ENCODE peak calls at places on chromosomes 13 and 19, in six cellular contexts. One of them, this sample, is unnamed.

GRCh38 chr19:35519291-35519690 is 5.8 kb upstream of the DMKN start:
- DNase-seq in uterus: no peak
- DNase-seq in AG09319: no peak
- DNase-seq in BJ: no peak
- DNase-seq in cardiac fibroblast: peak; percentile 47
- DNase-seq in IMR-90: peak; percentile 27
- DNase-seq in this sample: no peak

GRCh38 chr19:4304509-4305252 is at the start of gene FSD1:
- DNase-seq in uterus: no peak
- DNase-seq in AG09319: no peak
- DNase-seq in cardiac fibroblast: peak; percentile 60
- DNase-seq in IMR-90: peak; percentile 40
- DNase-seq in BJ: no peak
- DNase-seq in this sample: no peak

GRCh38 chr19:44626067-44626624 is 12.8 kb downstream of the IGSF23 start:
- DNase-seq in AG09319: peak; percentile 86
- DNase-seq in IMR-90: peak; percentile 99
- DNase-seq in cardiac fibroblast: peak; percentile 90
- DNase-seq in BJ: peak; percentile 95
- DNase-seq in uterus: no peak
- DNase-seq in this sample: no peak

GRCh38 chr19:48961673-48962028 is 3.5 kb upstream of the FTL start:
- DNase-seq in AG09319: no peak
- DNase-seq in BJ: no peak
- DNase-seq in uterus: no peak
- DNase-seq in IMR-90: no peak
- DNase-seq in cardiac fibroblast: no peak
- DNase-seq in this sample: no peak

GRCh38 chr19:36099166-36099785 is 11.7 kb upstream of the OVOL3 start:
- DNase-seq in uterus: no peak
- DNase-seq in IMR-90: no peak
- DNase-seq in AG09319: no peak
- DNase-seq in BJ: no peak
- DNase-seq in cardiac fibroblast: no peak
- DNase-seq in this sample: no peak

GRCh38 chr13:97901716-97902115 is 51.8 kb upstream of the IPO5 start:
- DNase-seq in BJ: no peak
- DNase-seq in cardiac fibroblast: no peak
- DNase-seq in AG09319: no peak
- DNase-seq in uterus: no peak
- DNase-seq in IMR-90: no peak
- DNase-seq in this sample: no peak

GRCh38 chr19:1276620-1277007 is 1.3 kb downstream of the FAM174C start:
- DNase-seq in IMR-90: no peak
- DNase-seq in AG09319: no peak
- DNase-seq in cardiac fibroblast: no peak
- DNase-seq in BJ: no peak
- DNase-seq in uterus: no peak
- DNase-seq in this sample: no peak

GRCh38 chr19:40592170-40592569 is 9.0 kb upstream of the LTBP4 start:
- DNase-seq in cardiac fibroblast: peak; percentile 71
- DNase-seq in uterus: no peak
- DNase-seq in IMR-90: peak; percentile 76
- DNase-seq in BJ: no peak
- DNase-seq in AG09319: no peak
- DNase-seq in this sample: no peak

GRCh38 chr19:30089086-30089665 is 147.1 kb downstream of the URI1 start:
- DNase-seq in BJ: no peak
- DNase-seq in uterus: no peak
- DNase-seq in AG09319: no peak
- DNase-seq in cardiac fibroblast: no peak
- DNase-seq in IMR-90: no peak
- DNase-seq in this sample: peak; percentile 81

GRCh38 chr19:23283925-23284324 is 33.7 kb upstream of the ZNF724 start:
- DNase-seq in AG09319: no peak
- DNase-seq in cardiac fibroblast: peak; percentile 22
- DNase-seq in uterus: peak; percentile 26
- DNase-seq in BJ: no peak
- DNase-seq in IMR-90: peak; percentile 30
- DNase-seq in this sample: no peak

GRCh38 chr13:68808456-68808855 is 1299.2 kb upstream of the ATXN8OS start:
- DNase-seq in AG09319: no peak
- DNase-seq in uterus: no peak
- DNase-seq in BJ: no peak
- DNase-seq in cardiac fibroblast: no peak
- DNase-seq in IMR-90: no peak
- DNase-seq in this sample: no peak

GRCh38 chr19:54114340-54114826 is 1.1 kb downstream of the TFPT start:
- DNase-seq in AG09319: no peak
- DNase-seq in uterus: no peak
- DNase-seq in BJ: no peak
- DNase-seq in cardiac fibroblast: peak; percentile 51
- DNase-seq in IMR-90: peak; percentile 18
- DNase-seq in this sample: no peak

GRCh38 chr13:22945321-22946226 is 235.2 kb upstream of the SGCG start:
- DNase-seq in uterus: no peak
- DNase-seq in AG09319: no peak
- DNase-seq in IMR-90: no peak
- DNase-seq in cardiac fibroblast: no peak
- DNase-seq in BJ: no peak
- DNase-seq in this sample: no peak

GRCh38 chr19:56404705-56405056 is 549 bp downstream of the ZNF583 start:
- DNase-seq in cardiac fibroblast: no peak
- DNase-seq in uterus: no peak
- DNase-seq in AG09319: no peak
- DNase-seq in BJ: no peak
- DNase-seq in IMR-90: no peak
- DNase-seq in this sample: no peak

GRCh38 chr13:112849500-112849899 is 119.5 kb upstream of the MCF2L start:
- DNase-seq in cardiac fibroblast: no peak
- DNase-seq in BJ: no peak
- DNase-seq in uterus: no peak
- DNase-seq in IMR-90: peak; percentile 16
- DNase-seq in AG09319: no peak
- DNase-seq in this sample: no peak

GRCh38 chr13:112850273-112850672 is 118.7 kb upstream of the MCF2L start:
- DNase-seq in AG09319: no peak
- DNase-seq in uterus: no peak
- DNase-seq in BJ: no peak
- DNase-seq in IMR-90: no peak
- DNase-seq in cardiac fibroblast: no peak
- DNase-seq in this sample: no peak

GRCh38 chr19:7734220-7735203 is 2.6 kb upstream of the CLEC4G start:
- DNase-seq in BJ: no peak
- DNase-seq in cardiac fibroblast: peak; percentile 41
- DNase-seq in uterus: no peak
- DNase-seq in IMR-90: no peak
- DNase-seq in AG09319: no peak
- DNase-seq in this sample: peak; percentile 41

GRCh38 chr13:80334582-80335260 is 6.2 kb downstream of the SPRY2 start:
- DNase-seq in cardiac fibroblast: peak; percentile 46
- DNase-seq in BJ: no peak
- DNase-seq in IMR-90: peak; percentile 43
- DNase-seq in uterus: no peak
- DNase-seq in AG09319: no peak
- DNase-seq in this sample: no peak

GRCh38 chr19:58409010-58409790 is 751 bp downstream of the ZNF584 start:
- DNase-seq in IMR-90: peak; percentile 22
- DNase-seq in AG09319: no peak
- DNase-seq in BJ: no peak
- DNase-seq in cardiac fibroblast: peak; percentile 36
- DNase-seq in uterus: no peak
- DNase-seq in this sample: no peak

GRCh38 chr13:91123456-91124127 is 223.9 kb upstream of the MIR17HG start:
- DNase-seq in cardiac fibroblast: peak; percentile 36
- DNase-seq in IMR-90: no peak
- DNase-seq in uterus: no peak
- DNase-seq in AG09319: no peak
- DNase-seq in BJ: no peak
- DNase-seq in this sample: no peak

GRCh38 chr19:47331490-47331889 is 485 bp upstream of the C5AR2 start:
- DNase-seq in AG09319: no peak
- DNase-seq in IMR-90: no peak
- DNase-seq in BJ: no peak
- DNase-seq in cardiac fibroblast: no peak
- DNase-seq in uterus: no peak
- DNase-seq in this sample: no peak

GRCh38 chr19:16386619-16387240 is 62.1 kb downstream of the KLF2 start:
- DNase-seq in cardiac fibroblast: peak; percentile 78
- DNase-seq in uterus: peak; percentile 61
- DNase-seq in AG09319: peak; percentile 16
- DNase-seq in IMR-90: peak; percentile 69
- DNase-seq in BJ: no peak
- DNase-seq in this sample: no peak

GRCh38 chr19:16394111-16394510 is 69.5 kb downstream of the KLF2 start:
- DNase-seq in BJ: no peak
- DNase-seq in IMR-90: no peak
- DNase-seq in AG09319: no peak
- DNase-seq in cardiac fibroblast: no peak
- DNase-seq in uterus: no peak
- DNase-seq in this sample: peak; percentile 39

GRCh38 chr19:16385821-16386220 is 61.2 kb downstream of the KLF2 start:
- DNase-seq in IMR-90: no peak
- DNase-seq in AG09319: no peak
- DNase-seq in cardiac fibroblast: no peak
- DNase-seq in BJ: no peak
- DNase-seq in uterus: no peak
- DNase-seq in this sample: peak; percentile 26

GRCh38 chr19:16391301-16392055 is 66.9 kb downstream of the KLF2 start:
- DNase-seq in cardiac fibroblast: no peak
- DNase-seq in AG09319: no peak
- DNase-seq in IMR-90: no peak
- DNase-seq in BJ: no peak
- DNase-seq in uterus: no peak
- DNase-seq in this sample: peak; percentile 60

DNA sequence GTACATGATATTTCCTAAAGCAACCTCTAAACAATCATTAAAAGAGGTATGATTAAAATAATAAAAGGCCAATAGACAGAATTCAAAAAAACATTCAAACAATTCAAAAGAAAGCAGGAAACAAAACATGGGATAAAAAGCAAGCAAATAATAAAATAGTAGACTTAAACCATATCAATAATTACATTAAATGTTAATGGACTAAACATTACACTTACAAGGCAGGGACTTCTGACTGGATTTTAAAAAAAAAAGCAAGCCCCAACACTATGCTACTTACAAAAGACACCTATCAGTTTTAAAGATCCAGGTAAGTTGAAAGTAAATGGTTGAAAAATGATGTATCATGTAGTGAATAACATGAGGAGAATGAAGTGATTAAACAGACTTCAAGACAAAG is 65.2 kb downstream of the KLF2 start:
- DNase-seq in cardiac fibroblast: no peak
- DNase-seq in AG09319: no peak
- DNase-seq in uterus: no peak
- DNase-seq in IMR-90: no peak
- DNase-seq in BJ: no peak
- DNase-seq in this sample: no peak
- TF ChIP-seq CTCF in cardiac fibroblast: no peak
- TF ChIP-seq CTCF in AG09319: no peak
- TF ChIP-seq CTCF in uterus: no peak
- TF ChIP-seq CTCF in IMR-90: no peak
- TF ChIP-seq CTCF in BJ: no peak
- TF ChIP-seq CTCF in this sample: no peak

GRCh38 chr19:42511340-42511739 is 16.9 kb downstream of the CEACAM1 start:
- DNase-seq in cardiac fibroblast: no peak
- DNase-seq in BJ: no peak
- DNase-seq in uterus: no peak
- DNase-seq in IMR-90: no peak
- DNase-seq in AG09319: no peak
- DNase-seq in this sample: no peak
- TF ChIP-seq CTCF in cardiac fibroblast: no peak
- TF ChIP-seq CTCF in BJ: no peak
- TF ChIP-seq CTCF in uterus: no peak
- TF ChIP-seq CTCF in IMR-90: no peak
- TF ChIP-seq CTCF in AG09319: no peak
- TF ChIP-seq CTCF in this sample: no peak

DNA sequence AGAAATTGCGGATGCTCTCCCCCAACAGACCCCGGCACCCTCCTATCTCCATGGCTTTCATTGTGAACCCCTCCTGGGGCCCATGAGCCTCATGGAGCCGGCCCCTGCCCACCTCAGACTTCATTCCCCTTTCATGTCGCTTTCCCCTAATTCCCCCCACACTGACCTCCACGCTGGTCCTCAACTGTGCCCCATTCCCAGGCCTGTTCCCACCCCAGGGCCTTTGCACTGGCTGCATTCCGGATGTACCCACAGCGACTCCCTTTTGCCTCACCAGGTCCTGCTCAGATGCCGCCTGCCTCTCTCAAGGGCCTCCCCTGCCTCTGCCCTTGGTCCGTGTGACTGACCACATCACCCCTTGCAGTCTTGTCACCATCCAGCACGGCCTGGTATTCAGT is 13.3 kb downstream of the SLC27A1 start:
- DNase-seq in BJ: no peak
- DNase-seq in AG09319: no peak
- DNase-seq in IMR-90: no peak
- DNase-seq in uterus: no peak
- DNase-seq in cardiac fibroblast: no peak
- DNase-seq in this sample: no peak
- TF ChIP-seq CTCF in BJ: no peak
- TF ChIP-seq CTCF in AG09319: no peak
- TF ChIP-seq CTCF in IMR-90: no peak
- TF ChIP-seq CTCF in uterus: no peak
- TF ChIP-seq CTCF in cardiac fibroblast: no peak
- TF ChIP-seq CTCF in this sample: no peak

GRCh38 chr13:42815686-42816085 is 34.3 kb downstream of the FAM216B start:
- DNase-seq in uterus: no peak
- DNase-seq in BJ: no peak
- DNase-seq in IMR-90: peak; percentile 31
- DNase-seq in cardiac fibroblast: peak; percentile 49
- DNase-seq in AG09319: no peak
- DNase-seq in this sample: no peak

GRCh38 chr13:42820450-42820849 is 39.1 kb downstream of the FAM216B start:
- DNase-seq in AG09319: no peak
- DNase-seq in BJ: no peak
- DNase-seq in IMR-90: no peak
- DNase-seq in cardiac fibroblast: peak; percentile 69
- DNase-seq in uterus: no peak
- DNase-seq in this sample: no peak

GRCh38 chr13:42819712-42820111 is 38.3 kb downstream of the FAM216B start:
- DNase-seq in AG09319: no peak
- DNase-seq in uterus: no peak
- DNase-seq in cardiac fibroblast: peak; percentile 48
- DNase-seq in IMR-90: no peak
- DNase-seq in BJ: no peak
- DNase-seq in this sample: no peak

GRCh38 chr13:42814868-42815267 is 33.5 kb downstream of the FAM216B start:
- DNase-seq in uterus: no peak
- DNase-seq in AG09319: peak; percentile 89
- DNase-seq in BJ: peak; percentile 59
- DNase-seq in cardiac fibroblast: peak; percentile 77
- DNase-seq in IMR-90: peak; percentile 94
- DNase-seq in this sample: no peak

DNA sequence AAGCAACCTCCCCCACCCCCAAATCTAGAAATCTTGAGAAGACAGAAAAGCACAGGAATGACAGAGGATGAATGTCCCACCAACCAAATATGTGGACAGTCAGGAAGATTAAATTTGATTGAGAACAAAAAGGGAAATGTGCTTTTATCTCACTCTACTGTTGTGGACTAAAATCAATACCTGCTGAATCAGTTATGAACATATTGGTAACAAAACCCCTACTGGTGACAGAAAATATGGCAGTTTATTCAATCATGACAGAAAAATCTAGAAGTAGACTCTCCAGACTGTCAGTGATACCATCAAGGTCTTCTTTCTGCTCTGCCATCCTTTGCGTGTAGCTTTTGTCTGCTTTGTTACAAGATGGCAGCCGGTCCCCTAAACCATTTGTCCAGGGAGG is 35.2 kb downstream of the FAM216B start:
- DNase-seq in uterus: no peak
- DNase-seq in AG09319: no peak
- DNase-seq in IMR-90: no peak
- DNase-seq in BJ: no peak
- DNase-seq in cardiac fibroblast: no peak
- DNase-seq in this sample: no peak
- TF ChIP-seq CTCF in uterus: no peak
- TF ChIP-seq CTCF in AG09319: peak; percentile 6
- TF ChIP-seq CTCF in IMR-90: no peak
- TF ChIP-seq CTCF in BJ: peak; percentile 23
- TF ChIP-seq CTCF in cardiac fibroblast: peak; percentile 33
- TF ChIP-seq CTCF in this sample: peak; percentile 59

This sample was measured in chondrocyte.